ENCODE peak calls at places on chromosomes 3 and 15, in four cellular contexts. One of them, this sample, is unnamed.

GRCh38 chr15:56678562-56678961 is 54.7 kb downstream of the ZNF280D start:
- DNase-seq in CD8-positive, alpha-beta T cell: no peak
- DNase-seq in HCT116: no peak
- DNase-seq in effector memory CD4-positive, alpha-beta T cell: no peak
- DNase-seq in this sample: no peak

GRCh38 chr3:155428558-155428957 is 135.1 kb upstream of the STRIT1 start:
- DNase-seq in CD8-positive, alpha-beta T cell: no peak
- DNase-seq in HCT116: no peak
- DNase-seq in effector memory CD4-positive, alpha-beta T cell: no peak
- DNase-seq in this sample: no peak

GRCh38 chr15:35023794-35024193 is 35.7 kb upstream of the ZNF770 start:
- DNase-seq in CD8-positive, alpha-beta T cell: no peak
- DNase-seq in HCT116: no peak
- DNase-seq in effector memory CD4-positive, alpha-beta T cell: no peak
- DNase-seq in this sample: no peak

GRCh38 chr3:186035277-186035676 is 73.6 kb downstream of the ETV5 start:
- DNase-seq in CD8-positive, alpha-beta T cell: no peak
- DNase-seq in HCT116: no peak
- DNase-seq in effector memory CD4-positive, alpha-beta T cell: no peak
- DNase-seq in this sample: no peak

GRCh38 chr15:66877558-66878285 is 175.7 kb downstream of the SMAD6 start:
- DNase-seq in CD8-positive, alpha-beta T cell: no peak
- DNase-seq in HCT116: no peak
- DNase-seq in effector memory CD4-positive, alpha-beta T cell: no peak
- DNase-seq in this sample: no peak

GRCh38 chr3:128348805-128349531 is 117.7 kb downstream of the DNAJB8 start:
- DNase-seq in CD8-positive, alpha-beta T cell: no peak
- DNase-seq in HCT116: no peak
- DNase-seq in effector memory CD4-positive, alpha-beta T cell: no peak
- DNase-seq in this sample: no peak

GRCh38 chr3:135516143-135516542 is 449.4 kb upstream of the PPP2R3A start:
- DNase-seq in CD8-positive, alpha-beta T cell: no peak
- DNase-seq in HCT116: peak; percentile 22
- DNase-seq in effector memory CD4-positive, alpha-beta T cell: no peak
- DNase-seq in this sample: no peak

GRCh38 chr3:24943961-24944360 is 449.3 kb upstream of the THRB start:
- DNase-seq in CD8-positive, alpha-beta T cell: no peak
- DNase-seq in HCT116: no peak
- DNase-seq in effector memory CD4-positive, alpha-beta T cell: no peak
- DNase-seq in this sample: no peak

DNA sequence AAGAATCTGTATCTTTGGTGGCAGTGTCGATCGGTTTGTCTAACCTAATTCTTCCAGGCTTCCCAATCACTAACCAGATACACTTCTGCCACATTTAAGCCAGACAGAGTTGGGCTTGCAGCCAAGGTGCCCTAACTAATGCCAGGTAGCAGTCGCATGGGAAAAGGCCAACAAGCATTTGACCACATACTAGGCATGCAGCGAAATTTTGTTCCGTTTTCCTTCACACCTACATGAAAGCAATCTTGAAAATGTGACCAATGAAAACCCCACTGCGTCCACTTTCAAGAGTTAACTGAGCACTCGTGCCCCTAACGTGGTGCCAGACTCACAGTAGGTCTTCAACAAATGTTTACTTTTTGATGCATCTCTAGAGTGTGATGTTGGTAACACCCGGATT is 192.2 kb upstream of the TPM1 start:
- DNase-seq in CD8-positive, alpha-beta T cell: no peak
- DNase-seq in HCT116: no peak
- DNase-seq in effector memory CD4-positive, alpha-beta T cell: no peak
- DNase-seq in this sample: peak; percentile 76
- H3K4me1 ChIP-seq in CD8-positive, alpha-beta T cell: no peaks in the 10 kb centered on the region
- H3K4me1 ChIP-seq in HCT116: peaks cover 12% of the 10 kb centered on the region
- H3K4me1 ChIP-seq in effector memory CD4-positive, alpha-beta T cell: no peaks in the 10 kb centered on the region
- H3K4me1 ChIP-seq in this sample: peaks cover 13% of the 10 kb centered on the region

DNA sequence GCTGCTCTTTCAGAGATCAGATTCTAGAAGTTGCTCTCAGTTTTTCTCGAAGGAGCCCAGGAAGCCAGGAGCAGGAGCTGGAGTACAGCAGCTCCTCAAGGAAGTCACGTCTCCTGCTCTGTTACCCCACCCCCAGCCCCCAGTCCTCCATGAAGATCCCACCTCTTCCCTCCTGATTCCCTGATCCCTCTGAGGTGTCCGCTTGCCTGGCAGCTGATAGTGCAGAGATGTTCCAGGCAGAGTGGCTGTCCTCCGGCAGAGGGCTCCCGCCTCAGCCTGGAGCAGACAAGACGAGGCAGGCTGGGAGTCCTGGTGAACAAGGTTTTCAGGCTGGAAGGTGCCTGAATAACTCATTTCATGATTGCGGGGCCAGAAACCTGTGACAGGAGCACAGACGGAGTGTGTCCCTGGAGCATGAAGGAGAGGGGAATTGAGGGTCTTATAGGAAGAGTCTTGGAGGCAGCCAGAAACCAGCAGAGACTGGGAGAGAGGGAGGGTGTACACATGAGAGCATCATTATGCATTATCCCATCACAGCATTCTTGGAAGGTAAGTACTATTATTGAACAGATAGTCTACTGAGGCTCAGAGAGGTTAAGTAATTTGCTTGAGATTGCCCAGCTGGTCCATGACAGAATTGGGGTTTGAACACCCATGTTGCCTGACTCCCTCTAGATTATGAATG is 1.2 kb downstream of the HRH1 start:
- DNase-seq in CD8-positive, alpha-beta T cell: no peak
- DNase-seq in HCT116: peak; percentile 47
- DNase-seq in effector memory CD4-positive, alpha-beta T cell: no peak
- DNase-seq in this sample: peak; percentile 43
- H3K4me1 ChIP-seq in CD8-positive, alpha-beta T cell: no peaks in the 10 kb centered on the region
- H3K4me1 ChIP-seq in HCT116: peaks cover 37% of the 10 kb centered on the region
- H3K4me1 ChIP-seq in effector memory CD4-positive, alpha-beta T cell: no peaks in the 10 kb centered on the region
- H3K4me1 ChIP-seq in this sample: peaks cover 18% of the 10 kb centered on the region

GRCh38 chr15:75025102-75025501 is 1.7 kb downstream of the PPCDC start:
- DNase-seq in CD8-positive, alpha-beta T cell: no peak
- DNase-seq in HCT116: no peak
- DNase-seq in effector memory CD4-positive, alpha-beta T cell: no peak
- DNase-seq in this sample: no peak

GRCh38 chr15:75022808-75023193 is 589 bp upstream of the PPCDC start:
- DNase-seq in CD8-positive, alpha-beta T cell: no peak
- DNase-seq in HCT116: no peak
- DNase-seq in effector memory CD4-positive, alpha-beta T cell: no peak
- DNase-seq in this sample: no peak

GRCh38 chr15:75025548-75026260 is 2.3 kb downstream of the PPCDC start:
- DNase-seq in CD8-positive, alpha-beta T cell: no peak
- DNase-seq in HCT116: no peak
- DNase-seq in effector memory CD4-positive, alpha-beta T cell: no peak
- DNase-seq in this sample: no peak

GRCh38 chr15:75024102-75024636 is 779 bp downstream of the PPCDC start:
- DNase-seq in CD8-positive, alpha-beta T cell: no peak
- DNase-seq in HCT116: no peak
- DNase-seq in effector memory CD4-positive, alpha-beta T cell: no peak
- DNase-seq in this sample: no peak

GRCh38 chr15:75023194-75024101 is at the start of gene PPCDC:
- DNase-seq in CD8-positive, alpha-beta T cell: peak; percentile 90
- DNase-seq in HCT116: peak; percentile 91
- DNase-seq in effector memory CD4-positive, alpha-beta T cell: peak; percentile 88
- DNase-seq in this sample: peak; percentile 97
- H3K4me1 ChIP-seq in CD8-positive, alpha-beta T cell: peaks cover 8% of the 10 kb centered on the region
- H3K4me1 ChIP-seq in HCT116: peaks cover 18% of the 10 kb centered on the region
- H3K4me1 ChIP-seq in effector memory CD4-positive, alpha-beta T cell: peaks cover 9% of the 10 kb centered on the region
- H3K4me1 ChIP-seq in this sample: peaks cover 17% of the 10 kb centered on the region

GRCh38 chr3:72391659-72392058 is 456.6 kb downstream of the SHQ1 start:
- DNase-seq in CD8-positive, alpha-beta T cell: no peak
- DNase-seq in HCT116: no peak
- DNase-seq in effector memory CD4-positive, alpha-beta T cell: no peak
- DNase-seq in this sample: no peak
- H3K4me1 ChIP-seq in CD8-positive, alpha-beta T cell: no peaks in the 10 kb centered on the region
- H3K4me1 ChIP-seq in HCT116: peaks cover 3% of the 10 kb centered on the region
- H3K4me1 ChIP-seq in effector memory CD4-positive, alpha-beta T cell: peaks cover 7% of the 10 kb centered on the region
- H3K4me1 ChIP-seq in this sample: peaks cover 78% of the 10 kb centered on the region

DNA sequence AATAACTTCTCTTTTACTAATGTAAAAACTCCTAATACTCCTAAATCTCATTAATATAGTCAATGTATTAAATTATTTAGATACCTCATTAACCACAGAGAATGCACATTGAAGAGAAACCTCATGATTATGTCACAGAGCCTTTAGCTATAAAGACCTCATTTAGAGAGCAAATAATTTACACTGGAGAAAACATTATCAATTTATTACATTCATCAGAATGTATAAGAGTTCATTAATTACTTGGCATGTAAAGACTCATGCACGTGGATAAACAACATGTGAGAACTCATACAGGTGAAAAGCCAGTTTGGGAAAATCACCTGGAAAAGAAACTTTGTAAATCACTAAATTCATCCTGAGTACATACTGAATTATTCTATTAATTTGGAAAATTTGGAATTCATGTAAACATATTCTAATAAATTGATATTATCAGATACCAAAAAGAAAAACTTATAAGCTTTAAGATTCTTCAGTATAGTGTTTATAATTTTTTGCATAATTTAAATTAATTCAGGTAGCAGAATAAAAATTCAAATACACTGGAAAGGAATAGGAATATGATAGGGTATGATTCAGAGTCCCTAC is 22.9 kb upstream of the WNT7A start:
- DNase-seq in CD8-positive, alpha-beta T cell: no peak
- DNase-seq in HCT116: no peak
- DNase-seq in effector memory CD4-positive, alpha-beta T cell: no peak
- DNase-seq in this sample: no peak
- H3K4me1 ChIP-seq in CD8-positive, alpha-beta T cell: no peaks in the 10 kb centered on the region
- H3K4me1 ChIP-seq in HCT116: no peaks in the 10 kb centered on the region
- H3K4me1 ChIP-seq in effector memory CD4-positive, alpha-beta T cell: no peaks in the 10 kb centered on the region
- H3K4me1 ChIP-seq in this sample: no peaks in the 10 kb centered on the region

DNA sequence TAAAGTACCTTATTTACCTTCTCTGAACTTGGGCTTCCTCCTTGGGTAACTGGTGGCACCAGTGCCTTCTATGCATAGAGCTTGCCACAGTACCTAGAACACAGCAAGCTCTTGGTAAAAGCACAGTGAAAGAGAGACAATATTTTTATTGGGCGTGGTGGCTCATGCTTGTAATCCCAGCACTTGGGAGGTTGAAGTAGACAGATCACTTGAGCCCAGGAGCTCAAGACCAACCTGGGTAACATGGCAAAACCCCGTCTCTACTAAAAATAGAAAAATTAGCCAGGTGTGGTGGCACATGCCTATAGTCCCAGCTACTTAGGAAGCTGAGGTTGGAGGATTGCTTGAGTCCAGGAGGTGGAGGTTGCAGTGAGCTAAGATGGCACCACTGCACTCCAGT is 285.1 kb downstream of the PTPRG start:
- DNase-seq in CD8-positive, alpha-beta T cell: no peak
- DNase-seq in HCT116: no peak
- DNase-seq in effector memory CD4-positive, alpha-beta T cell: no peak
- DNase-seq in this sample: no peak
- H3K4me1 ChIP-seq in CD8-positive, alpha-beta T cell: no peaks in the 10 kb centered on the region
- H3K4me1 ChIP-seq in HCT116: no peaks in the 10 kb centered on the region
- H3K4me1 ChIP-seq in effector memory CD4-positive, alpha-beta T cell: no peaks in the 10 kb centered on the region
- H3K4me1 ChIP-seq in this sample: peaks cover 18% of the 10 kb centered on the region

DNA sequence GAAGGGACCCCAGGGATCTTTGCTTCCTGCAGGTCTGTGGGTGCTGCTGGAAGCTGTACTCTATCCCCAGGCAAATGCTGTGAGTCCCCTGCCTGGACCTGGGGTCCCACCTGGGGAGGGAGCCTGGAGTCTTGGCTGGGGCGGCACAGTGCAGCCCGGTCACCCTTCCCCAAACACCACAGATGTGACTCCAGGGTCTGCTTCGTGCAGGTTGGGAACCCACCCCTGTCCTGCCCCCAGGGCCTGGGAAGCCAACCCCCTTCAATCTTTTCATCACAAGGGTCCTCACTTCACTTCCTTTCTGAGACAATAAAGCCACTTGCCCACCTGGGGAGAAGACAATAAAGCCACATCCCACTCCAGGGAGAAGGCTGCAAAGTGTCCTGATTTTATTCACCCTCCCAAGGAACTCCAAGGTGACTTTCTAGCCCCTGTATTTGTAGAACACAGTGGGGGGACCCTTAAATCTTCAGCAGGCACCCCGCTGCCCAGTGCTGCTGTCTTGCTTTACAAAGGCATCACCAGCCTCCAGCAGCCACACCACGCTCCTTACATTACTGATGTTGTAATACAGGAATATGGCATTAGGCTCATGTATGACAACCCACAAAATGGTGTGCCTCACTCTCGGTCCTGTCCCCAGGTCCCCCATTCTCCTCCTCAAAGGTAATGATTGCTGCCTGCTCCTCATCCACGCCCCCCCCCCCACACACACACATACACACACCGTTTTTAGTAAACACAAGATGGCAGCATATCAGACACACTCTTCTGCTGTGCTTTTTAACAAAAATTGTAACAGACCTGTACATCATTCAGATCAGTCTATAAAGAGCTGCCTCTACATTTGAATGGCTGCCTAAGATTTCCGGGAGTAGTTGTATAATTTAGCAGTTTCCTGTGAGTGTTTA is 9.9 kb downstream of the C3orf22 start:
- DNase-seq in CD8-positive, alpha-beta T cell: no peak
- DNase-seq in HCT116: no peak
- DNase-seq in effector memory CD4-positive, alpha-beta T cell: no peak
- DNase-seq in this sample: peak; percentile 16
- H3K4me1 ChIP-seq in CD8-positive, alpha-beta T cell: no peaks in the 10 kb centered on the region
- H3K4me1 ChIP-seq in HCT116: no peaks in the 10 kb centered on the region
- H3K4me1 ChIP-seq in effector memory CD4-positive, alpha-beta T cell: no peaks in the 10 kb centered on the region
- H3K4me1 ChIP-seq in this sample: no peaks in the 10 kb centered on the region

GRCh38 chr15:63043391-63044076 is 987 bp downstream of the TPM1 start:
- DNase-seq in CD8-positive, alpha-beta T cell: peak; percentile 9
- DNase-seq in HCT116: no peak
- DNase-seq in effector memory CD4-positive, alpha-beta T cell: no peak
- DNase-seq in this sample: no peak

GRCh38 chr15:63041402-63041977 is 1.1 kb upstream of the TPM1 start:
- DNase-seq in CD8-positive, alpha-beta T cell: no peak
- DNase-seq in HCT116: no peak
- DNase-seq in effector memory CD4-positive, alpha-beta T cell: no peak
- DNase-seq in this sample: no peak

GRCh38 chr15:63044077-63044644 is 1.6 kb downstream of the TPM1 start:
- DNase-seq in CD8-positive, alpha-beta T cell: no peak
- DNase-seq in HCT116: no peak
- DNase-seq in effector memory CD4-positive, alpha-beta T cell: no peak
- DNase-seq in this sample: no peak

GRCh38 chr15:63041982-63042878 is at the start of gene TPM1:
- DNase-seq in CD8-positive, alpha-beta T cell: no peak
- DNase-seq in HCT116: no peak
- DNase-seq in effector memory CD4-positive, alpha-beta T cell: no peak
- DNase-seq in this sample: peak; percentile 64

GRCh38 chr15:63042879-63043340 is 363 bp downstream of the TPM1 start:
- DNase-seq in CD8-positive, alpha-beta T cell: no peak
- DNase-seq in HCT116: no peak
- DNase-seq in effector memory CD4-positive, alpha-beta T cell: no peak
- DNase-seq in this sample: no peak
- H3K4me1 ChIP-seq in CD8-positive, alpha-beta T cell: peaks cover 15% of the 10 kb centered on the region
- H3K4me1 ChIP-seq in HCT116: peaks cover 20% of the 10 kb centered on the region
- H3K4me1 ChIP-seq in effector memory CD4-positive, alpha-beta T cell: peaks cover 24% of the 10 kb centered on the region
- H3K4me1 ChIP-seq in this sample: peaks cover 38% of the 10 kb centered on the region